ENCODE peak calls at places on chromosomes 6 and 20, in four cellular contexts. N is choroid plexus epithelial cell; I is psoas muscle; B is CD8-positive, alpha-beta T cell. X is an unnamed sample.
A peak's percentile ranks its signal among the peaks of the same experiment; 100 is the strongest.

GRCh38 chr6:144340541-144341371 is 55.6 kb downstream of the UTRN start:
- DNase-seq in N (peak; percentile 41), I (no peak), B (no peak), X (no peak)

GRCh38 chr20:20413801-20414200 is 45.9 kb downstream of the INSM1 start:
- DNase-seq in N (no peak), I (no peak), B (no peak), X (peak; percentile 21)

GRCh38 chr20:47784599-47785320 is 521 bp downstream of the SULF2 start:
- DNase-seq in N (peak; percentile 36), I (peak; percentile 59), B (no peak), X (peak; percentile 39)

GRCh38 chr6:44667668-44668390 is 280.3 kb downstream of the CDC5L start:
- DNase-seq in N (peak; percentile 23), I (no peak), B (no peak), X (peak; percentile 81)

GRCh38 chr6:52186075-52186474 is at the start of gene IL17A:
- DNase-seq in N (no peak), I (no peak), B (no peak), X (no peak)

GRCh38 chr6:28349892-28350737 is at the start of gene ZKSCAN3:
- DNase-seq in N (peak; percentile 76), I (peak; percentile 88), B (peak; percentile 77), X (peak; percentile 78)

GRCh38 chr6:6332873-6333272 is 12.4 kb upstream of the F13A1 start:
- DNase-seq in N (no peak), I (no peak), B (no peak), X (no peak)

GRCh38 chr20:17960927-17961599 is 7.5 kb downstream of the SNX5 start:
- DNase-seq in N (peak; percentile 82), I (no peak), B (no peak), X (peak; percentile 47)

GRCh38 chr20:610130-611046 is at the start of gene TCF15:
- DNase-seq in N (peak; percentile 12), I (peak; percentile 73), B (no peak), X (peak; percentile 61)

GRCh38 chr6:152089992-152090391 is 282.5 kb downstream of the ESR1 start:
- DNase-seq in N (peak; percentile 56), I (peak; percentile 66), B (no peak), X (peak; percentile 62)

GRCh38 chr6:106527979-106528378 is 101.3 kb downstream of the RTN4IP1 start:
- DNase-seq in N (peak; percentile 91), I (no peak), B (no peak), X (peak; percentile 21)

GRCh38 chr20:41091926-41092325 is 45.4 kb upstream of the PLCG1 start:
- DNase-seq in N (no peak), I (no peak), B (no peak), X (no peak)

GRCh38 chr20:47335251-47336012 is 21.1 kb downstream of the ZMYND8 start:
- DNase-seq in N (no peak), I (no peak), B (no peak), X (no peak)

GRCh38 chr6:75418233-75418632 is 75.4 kb downstream of the FILIP1 start:
- DNase-seq in N (no peak), I (no peak), B (no peak), X (no peak)

DNA sequence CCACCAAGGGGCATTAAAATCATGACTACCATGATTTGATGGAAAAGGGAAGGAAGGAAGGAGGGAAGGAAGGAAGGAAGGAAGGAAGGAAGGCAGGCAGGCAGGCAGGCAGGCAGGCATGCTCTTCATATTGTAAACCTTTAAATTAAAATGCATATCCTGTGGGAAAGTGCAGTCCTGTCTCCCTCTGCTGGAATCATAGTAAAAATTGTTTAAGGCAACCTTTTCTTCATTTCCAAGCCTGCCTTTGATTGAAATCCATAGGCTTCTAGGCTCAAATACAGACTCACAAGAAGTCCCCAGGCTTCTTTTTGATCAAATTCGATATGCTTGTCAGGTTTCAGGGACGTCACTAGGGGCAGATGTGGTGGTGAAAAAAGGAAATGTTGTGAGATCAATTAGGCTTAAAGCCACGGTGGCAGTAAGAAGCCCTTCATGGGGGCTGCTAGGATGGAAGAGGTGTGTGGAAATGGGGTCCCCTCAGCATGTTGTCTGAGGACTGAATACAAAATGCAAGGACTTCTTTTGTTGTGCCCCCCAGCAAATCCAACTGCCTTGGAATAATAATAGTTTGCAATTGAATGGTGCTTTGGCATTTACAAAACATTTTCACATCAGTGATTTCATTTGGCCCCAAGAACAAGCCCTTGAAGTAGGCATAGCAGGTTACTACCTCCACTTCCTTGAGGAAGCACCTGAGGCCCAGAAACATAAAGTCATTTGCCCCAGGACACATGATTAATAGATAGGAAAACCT is 25.6 kb upstream of the GABRR1 start:
- DNase-seq in N (peak; percentile 81), I (no peak), B (no peak), X (no peak)
- H3K4me3 ChIP-seq in N (no peak overlapping the region), I (no peak overlapping the region), B (no peak overlapping the region), X (no peak overlapping the region)

DNA sequence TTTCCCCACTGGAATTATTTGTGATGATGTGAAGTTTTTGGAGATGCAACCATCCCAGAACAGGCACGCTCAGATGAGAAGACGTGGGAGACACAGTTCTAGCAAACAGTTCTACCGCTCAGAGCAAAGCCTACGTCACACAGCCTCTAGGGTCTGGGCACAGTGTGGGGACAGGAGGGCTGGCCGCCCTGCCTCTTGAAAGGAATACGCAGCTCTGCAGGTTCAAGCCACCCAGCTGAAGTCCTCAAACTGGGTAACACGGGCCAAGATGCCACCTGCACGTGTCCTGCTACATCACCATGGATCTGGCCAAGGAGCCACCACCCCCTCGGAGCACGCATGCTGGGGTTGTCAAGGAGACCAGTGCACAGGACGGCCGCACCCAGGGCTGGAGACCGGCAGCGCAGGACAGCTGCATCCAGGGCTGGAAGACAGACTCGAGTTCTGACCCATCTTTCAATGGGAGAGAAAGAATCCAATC is 75.0 kb downstream of the NOL4L start:
- DNase-seq in N (no peak), I (no peak), B (no peak), X (no peak)
- H3K4me3 ChIP-seq in N (no peak overlapping the region), I (no peak overlapping the region), B (peak overlapping the region; percentile 77), X (no peak overlapping the region)

GRCh38 chr6:133888931-133889556 is at the start of gene TCF21:
- DNase-seq in N (peak; percentile 65), I (no peak), B (no peak), X (peak; percentile 92)
- H3K4me3 ChIP-seq in N (peak within 1 kb of the TSS; percentile 67), I (peak within 1 kb of the TSS; percentile 67), B (no peak within 1 kb of the TSS), X (peak within 1 kb of the TSS; percentile 80)

GRCh38 chr20:62430311-62430853 is 3.0 kb upstream of the RBBP8NL start:
- DNase-seq in N (no peak), I (no peak), B (no peak), X (no peak)
- H3K4me3 ChIP-seq in N (no peak overlapping the region), I (no peak overlapping the region), B (no peak overlapping the region), X (no peak overlapping the region)

DNA sequence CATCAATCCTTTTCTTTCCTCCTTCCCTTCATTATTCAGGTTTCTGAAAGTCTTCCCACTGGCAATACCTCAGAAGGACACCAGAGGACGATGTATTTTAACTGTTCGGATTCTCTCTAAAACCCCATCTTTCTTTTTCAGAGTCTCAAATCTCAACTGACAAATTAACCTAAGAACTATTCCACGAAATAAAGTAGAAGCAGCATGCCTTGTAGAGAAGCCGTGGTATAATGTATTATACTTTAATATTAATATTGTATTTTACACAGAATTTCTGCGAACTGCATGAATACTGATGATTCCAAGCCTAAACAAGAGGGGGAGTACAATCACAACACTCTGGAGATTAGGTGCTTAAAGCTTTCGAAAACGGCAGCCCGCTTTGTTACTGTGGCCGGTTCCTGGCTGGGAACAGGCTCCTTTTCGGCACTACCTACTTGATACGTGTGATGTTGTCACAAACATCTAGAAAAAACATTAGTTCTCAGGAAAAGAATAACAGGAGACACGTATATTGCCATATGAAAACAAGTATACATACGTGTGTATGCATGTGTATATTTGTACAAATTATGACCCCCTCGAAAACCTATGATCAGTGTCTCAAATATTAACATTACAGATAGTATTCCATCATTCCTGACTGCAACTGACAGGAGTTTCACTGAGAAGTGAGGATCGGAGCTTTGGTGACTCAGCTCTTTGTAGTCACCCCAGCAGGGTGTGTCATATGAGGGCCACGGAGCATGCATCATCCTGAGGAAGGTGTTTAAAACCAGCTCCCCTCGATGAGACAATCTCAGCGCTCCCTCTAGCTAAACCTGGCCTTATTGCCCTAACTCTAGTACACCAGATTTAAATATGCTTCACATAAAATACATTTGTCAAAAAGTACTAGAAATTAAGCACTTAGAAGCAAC is 319.7 kb upstream of the TCF21 start:
- DNase-seq in N (peak; percentile 85), I (peak; percentile 52), B (no peak), X (peak; percentile 92)
- H3K4me3 ChIP-seq in N (peak overlapping the region; percentile 52), I (peak overlapping the region; percentile 69), B (no peak overlapping the region), X (peak overlapping the region; percentile 10)

DNA sequence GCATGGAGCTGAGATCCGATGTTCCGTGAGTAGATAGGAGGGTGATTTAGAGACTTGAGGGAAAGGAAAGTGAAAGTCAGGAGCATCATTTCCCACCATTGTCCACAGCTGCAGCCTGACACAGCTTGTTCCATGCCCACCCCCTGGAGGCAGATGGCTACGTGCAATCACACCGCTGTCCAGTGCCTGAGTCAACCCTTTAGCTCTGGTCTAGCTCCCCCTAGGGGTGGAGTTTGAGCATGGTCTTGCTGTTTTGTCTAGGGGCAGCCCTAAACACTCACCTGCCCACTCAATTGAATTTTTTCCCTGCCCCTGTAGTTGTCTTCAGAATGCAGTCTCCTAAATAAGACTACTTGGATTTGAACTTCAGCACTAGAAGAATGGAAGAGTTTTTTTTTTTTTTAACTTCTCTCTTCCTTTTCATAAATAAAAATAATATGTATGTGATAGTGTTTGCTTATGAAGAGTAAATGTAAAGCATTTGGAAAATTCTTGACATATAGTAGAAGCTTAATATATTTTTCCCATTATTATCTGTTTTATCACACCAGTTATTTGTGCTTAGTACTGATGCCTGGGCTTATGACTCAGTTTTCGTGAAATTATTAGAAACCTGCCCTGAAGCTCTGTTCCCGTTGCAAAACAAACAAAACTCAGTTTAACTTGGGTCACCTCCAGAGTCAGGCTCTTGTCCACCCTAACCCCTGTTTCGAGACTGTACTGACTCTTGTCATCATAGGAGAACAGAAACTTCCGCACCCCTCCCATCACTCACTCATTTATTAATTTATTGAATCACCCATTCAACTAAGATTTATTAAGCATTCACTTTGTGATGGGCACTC is 814.8 kb downstream of the MAFB start:
- DNase-seq in N (peak; percentile 95), I (peak; percentile 78), B (no peak), X (peak; percentile 82)
- H3K4me3 ChIP-seq in N (no peak overlapping the region), I (no peak overlapping the region), B (no peak overlapping the region), X (no peak overlapping the region)

DNA sequence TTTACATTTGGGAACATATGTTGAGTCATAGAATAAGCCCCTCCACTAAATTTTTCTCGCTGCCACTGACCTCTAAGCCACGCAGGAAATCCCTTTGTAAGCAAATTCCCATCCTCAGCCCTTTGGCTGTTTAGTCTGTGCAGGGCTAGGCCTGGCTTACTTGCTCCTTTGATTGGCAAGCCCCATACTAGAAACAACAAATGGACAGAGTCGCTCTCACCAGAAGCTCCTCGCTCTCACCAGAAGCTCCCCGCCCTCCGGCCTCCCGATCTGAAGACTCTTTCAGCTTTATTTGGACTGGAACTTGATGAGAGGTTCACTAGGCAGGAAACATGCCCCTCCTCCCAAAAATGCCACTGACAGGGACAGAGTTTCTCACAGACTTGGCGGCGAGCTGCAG is 149.2 kb upstream of the EXOC2 start:
- DNase-seq in N (peak; percentile 44), I (no peak), B (no peak), X (no peak)
- H3K4me3 ChIP-seq in N (no peak overlapping the region), I (no peak overlapping the region), B (no peak overlapping the region), X (no peak overlapping the region)